ENCODE peak calls at places on chromosome 22, in five cellular contexts. W is M059J, Y is aorta, J is frontal cortex, H is WTC11. C is an unnamed sample.

GRCh38 chr22:22882033-22882717 is 5.4 kb upstream of the IGLL5 start:
- DNase-seq in W (no peak), Y (no peak), J (no peak), H (no peak), C (no peak)

GRCh38 chr22:26168934-26169311 is 339 bp upstream of the SEZ6L start:
- DNase-seq in W (no peak), Y (no peak), J (no peak), H (no peak), C (no peak)

GRCh38 chr22:46052331-46052771 is 75.4 kb upstream of the WNT7B start:
- DNase-seq in W (peak), Y (peak), J (no peak), H (peak), C (peak)

GRCh38 chr22:33748714-33749113 is 171.6 kb downstream of the LARGE1 start:
- DNase-seq in W (no peak), Y (no peak), J (no peak), H (no peak), C (no peak)

GRCh38 chr22:47406180-47406723 is 643.8 kb downstream of the TBC1D22A start:
- DNase-seq in W (no peak), Y (peak), J (no peak), H (no peak), C (no peak)

GRCh38 chr22:42613869-42614268 is 814 bp downstream of the POLDIP3 start:
- DNase-seq in W (peak), Y (no peak), J (no peak), H (no peak), C (no peak)

GRCh38 chr22:30008401-30008800 is 71.9 kb upstream of the HORMAD2 start:
- DNase-seq in W (no peak), Y (no peak), J (no peak), H (no peak), C (no peak)

GRCh38 chr22:27885977-27886842 is 32.8 kb downstream of the PITPNB start:
- DNase-seq in W (peak), Y (no peak), J (peak), H (peak), C (no peak)

GRCh38 chr22:48600681-48601080 is 1227.0 kb downstream of the BRD1 start:
- DNase-seq in W (no peak), Y (no peak), J (no peak), H (no peak), C (no peak)

GRCh38 chr22:37680191-37680851 is 4.9 kb downstream of the LGALS1 start:
- DNase-seq in W (peak), Y (no peak), J (no peak), H (no peak), C (no peak)

GRCh38 chr22:46539169-46539568 is 1.7 kb upstream of the CELSR1 start:
- DNase-seq in W (no peak), Y (no peak), J (no peak), H (no peak), C (no peak)

GRCh38 chr22:41541484-41541883 is 2.8 kb downstream of the POLR3H start:
- DNase-seq in W (no peak), Y (no peak), J (no peak), H (no peak), C (no peak)

GRCh38 chr22:47098554-47098953 is 336.1 kb downstream of the TBC1D22A start:
- DNase-seq in W (no peak), Y (no peak), J (no peak), H (no peak), C (no peak)

GRCh38 chr22:39457546-39458442 is 982 bp downstream of the MGAT3 start:
- DNase-seq in W (no peak), Y (peak), J (peak), H (no peak), C (no peak)

GRCh38 chr22:41417622-41418390 is 28.8 kb downstream of the TOB2 start:
- DNase-seq in W (peak), Y (peak), J (peak), H (no peak), C (peak)

C was measured in lower lobe of right lung.